ENCODE peak calls at places on chromosomes 12 and 14, in six cellular contexts. One of them, this sample, is unnamed. For H3K4me1, the result is how much of the 10 kb centered on the place peaks cover.

GRCh38 chr14:44912041-44912869 is 49.5 kb downstream of the KLHL28 start:
- DNase-seq in IMR-90: no peak
- DNase-seq in breast epithelium: no peak
- DNase-seq in transverse colon: no peak
- DNase-seq in uterus: no peak
- DNase-seq in tibial nerve: no peak
- DNase-seq in this sample: no peak

GRCh38 chr14:77071938-77072388 is 26.1 kb upstream of the CIPC start:
- DNase-seq in uterus: no peak
- DNase-seq in IMR-90: peak
- DNase-seq in tibial nerve: no peak
- DNase-seq in breast epithelium: no peak
- DNase-seq in transverse colon: no peak
- DNase-seq in this sample: no peak

GRCh38 chr12:116346751-116347150 is 69.3 kb upstream of the MED13L start:
- DNase-seq in transverse colon: no peak
- DNase-seq in breast epithelium: peak
- DNase-seq in IMR-90: peak
- DNase-seq in tibial nerve: no peak
- DNase-seq in uterus: no peak
- DNase-seq in this sample: no peak

GRCh38 chr14:83425138-83425537 is 1891.5 kb upstream of the SEL1L start:
- DNase-seq in breast epithelium: no peak
- DNase-seq in IMR-90: peak
- DNase-seq in tibial nerve: no peak
- DNase-seq in uterus: no peak
- DNase-seq in transverse colon: no peak
- DNase-seq in this sample: no peak

GRCh38 chr14:35789651-35790050 is 19.4 kb downstream of the RALGAPA1 start:
- DNase-seq in uterus: no peak
- DNase-seq in transverse colon: no peak
- DNase-seq in breast epithelium: no peak
- DNase-seq in IMR-90: peak
- DNase-seq in tibial nerve: no peak
- DNase-seq in this sample: no peak

GRCh38 chr12:102950107-102950949 is 7.1 kb upstream of the ASCL1 start:
- DNase-seq in IMR-90: no peak
- DNase-seq in tibial nerve: no peak
- DNase-seq in uterus: no peak
- DNase-seq in transverse colon: no peak
- DNase-seq in breast epithelium: no peak
- DNase-seq in this sample: no peak

GRCh38 chr12:117986705-117987469 is 18.1 kb upstream of the KSR2 start:
- DNase-seq in uterus: no peak
- DNase-seq in tibial nerve: no peak
- DNase-seq in breast epithelium: no peak
- DNase-seq in transverse colon: no peak
- DNase-seq in IMR-90: peak
- DNase-seq in this sample: no peak

GRCh38 chr12:21676781-21677180 is 19.1 kb upstream of the LDHB start:
- DNase-seq in breast epithelium: no peak
- DNase-seq in transverse colon: no peak
- DNase-seq in tibial nerve: no peak
- DNase-seq in IMR-90: no peak
- DNase-seq in uterus: no peak
- DNase-seq in this sample: no peak

GRCh38 chr14:79605863-79606262 is 605.4 kb downstream of the DIO2 start:
- DNase-seq in tibial nerve: no peak
- DNase-seq in IMR-90: no peak
- DNase-seq in breast epithelium: no peak
- DNase-seq in transverse colon: no peak
- DNase-seq in uterus: no peak
- DNase-seq in this sample: no peak

GRCh38 chr14:77181603-77182437 is at the start of gene TMEM63C:
- DNase-seq in tibial nerve: no peak
- DNase-seq in IMR-90: no peak
- DNase-seq in breast epithelium: peak
- DNase-seq in uterus: no peak
- DNase-seq in transverse colon: peak
- DNase-seq in this sample: no peak

GRCh38 chr12:95118138-95118787 is 44.8 kb upstream of the NR2C1 start:
- DNase-seq in tibial nerve: no peak
- DNase-seq in transverse colon: no peak
- DNase-seq in uterus: no peak
- DNase-seq in IMR-90: peak
- DNase-seq in breast epithelium: no peak
- DNase-seq in this sample: no peak

GRCh38 chr12:43378448-43378847 is 173.6 kb downstream of the ADAMTS20 start:
- DNase-seq in tibial nerve: no peak
- DNase-seq in uterus: no peak
- DNase-seq in transverse colon: no peak
- DNase-seq in breast epithelium: no peak
- DNase-seq in IMR-90: no peak
- DNase-seq in this sample: no peak

GRCh38 chr14:65010211-65010931 is 23.7 kb downstream of the FNTB start:
- DNase-seq in tibial nerve: no peak
- DNase-seq in breast epithelium: no peak
- DNase-seq in IMR-90: no peak
- DNase-seq in transverse colon: no peak
- DNase-seq in uterus: no peak
- DNase-seq in this sample: no peak

GRCh38 chr12:112992541-112993398 is 14.5 kb downstream of the OAS2 start:
- DNase-seq in uterus: no peak
- DNase-seq in transverse colon: peak
- DNase-seq in tibial nerve: peak
- DNase-seq in breast epithelium: no peak
- DNase-seq in IMR-90: peak
- DNase-seq in this sample: peak

GRCh38 chr14:99736600-99737371 is 52.7 kb downstream of the CYP46A1 start:
- DNase-seq in tibial nerve: no peak
- DNase-seq in transverse colon: no peak
- DNase-seq in uterus: peak
- DNase-seq in IMR-90: no peak
- DNase-seq in breast epithelium: no peak
- DNase-seq in this sample: no peak

GRCh38 chr12:55934773-55935172 is 3.8 kb downstream of the DGKA start:
- DNase-seq in uterus: no peak
- DNase-seq in transverse colon: no peak
- DNase-seq in IMR-90: no peak
- DNase-seq in breast epithelium: no peak
- DNase-seq in tibial nerve: no peak
- DNase-seq in this sample: no peak

GRCh38 chr12:618626-619025 is 44.6 kb downstream of the NINJ2 start:
- DNase-seq in uterus: no peak
- DNase-seq in IMR-90: no peak
- DNase-seq in breast epithelium: no peak
- DNase-seq in transverse colon: no peak
- DNase-seq in tibial nerve: no peak
- DNase-seq in this sample: peak

GRCh38 chr12:46831335-46832083 is 5.7 kb upstream of the SLC38A4 start:
- DNase-seq in IMR-90: no peak
- DNase-seq in breast epithelium: no peak
- DNase-seq in uterus: no peak
- DNase-seq in tibial nerve: no peak
- DNase-seq in transverse colon: peak
- DNase-seq in this sample: no peak

GRCh38 chr12:122983789-122984515 is 3.5 kb downstream of the ARL6IP4 start:
- DNase-seq in breast epithelium: no peak
- DNase-seq in uterus: no peak
- DNase-seq in transverse colon: no peak
- DNase-seq in IMR-90: no peak
- DNase-seq in tibial nerve: no peak
- DNase-seq in this sample: no peak

GRCh38 chr14:86513564-86513963 is 983.6 kb downstream of the FLRT2 start:
- DNase-seq in uterus: no peak
- DNase-seq in IMR-90: no peak
- DNase-seq in tibial nerve: no peak
- DNase-seq in transverse colon: no peak
- DNase-seq in breast epithelium: no peak
- DNase-seq in this sample: no peak

GRCh38 chr12:70831538-70831937 is 89.0 kb downstream of the PTPRR start:
- DNase-seq in IMR-90: peak
- DNase-seq in transverse colon: no peak
- DNase-seq in uterus: no peak
- DNase-seq in breast epithelium: no peak
- DNase-seq in tibial nerve: no peak
- DNase-seq in this sample: no peak

GRCh38 chr14:95850429-95850828 is 26.2 kb upstream of the TUNAR start:
- DNase-seq in uterus: no peak
- DNase-seq in tibial nerve: no peak
- DNase-seq in breast epithelium: no peak
- DNase-seq in transverse colon: no peak
- DNase-seq in IMR-90: no peak
- DNase-seq in this sample: no peak

GRCh38 chr12:86627001-86627400 is 370.8 kb upstream of the MGAT4C start:
- DNase-seq in transverse colon: no peak
- DNase-seq in tibial nerve: no peak
- DNase-seq in breast epithelium: no peak
- DNase-seq in IMR-90: no peak
- DNase-seq in uterus: no peak
- DNase-seq in this sample: no peak

DNA sequence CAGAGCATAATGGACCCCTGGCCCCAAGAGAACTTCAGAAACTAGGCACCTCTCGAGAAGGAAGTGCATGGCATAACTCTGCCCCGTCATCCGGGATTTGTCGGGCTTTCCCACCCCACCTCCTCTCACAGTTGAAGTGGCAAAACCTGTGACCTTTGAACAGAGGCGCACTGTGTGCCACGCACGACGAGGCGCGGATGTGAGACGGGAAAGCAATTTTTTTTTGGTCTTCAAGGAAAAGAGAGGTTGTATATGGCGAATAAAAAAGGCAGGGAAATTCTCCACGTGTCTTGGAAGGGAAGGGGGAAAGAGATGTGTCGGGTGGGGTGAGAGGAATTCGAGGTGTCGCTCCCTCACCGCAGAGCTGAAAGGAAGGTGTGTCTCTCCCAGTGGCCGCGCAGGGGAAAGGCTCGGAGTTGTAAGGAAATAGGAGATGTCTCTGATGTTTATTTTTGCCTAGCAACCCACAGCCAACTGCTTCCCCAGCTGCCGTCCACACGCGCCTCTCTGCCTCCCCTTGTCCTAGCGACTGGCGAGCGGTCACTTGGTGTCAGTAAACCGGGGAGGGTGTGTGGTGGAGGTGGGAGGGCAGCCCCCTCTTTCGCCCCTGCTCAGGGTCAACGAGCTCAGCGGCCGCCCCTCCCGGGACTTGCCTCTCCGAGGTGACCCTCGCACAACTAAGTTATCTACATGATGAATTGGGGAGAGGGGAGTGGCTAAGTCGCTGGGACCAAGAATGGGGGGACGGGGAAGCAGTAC is 819 bp upstream of the DYRK2 start:
- DNase-seq in breast epithelium: peak
- DNase-seq in IMR-90: peak
- DNase-seq in uterus: peak
- DNase-seq in transverse colon: peak
- DNase-seq in tibial nerve: peak
- DNase-seq in this sample: peak
- TF ChIP-seq CTCF in breast epithelium: peak
- TF ChIP-seq CTCF in IMR-90: peak
- TF ChIP-seq CTCF in uterus: peak
- TF ChIP-seq CTCF in transverse colon: peak
- TF ChIP-seq CTCF in tibial nerve: no peak
- TF ChIP-seq CTCF in this sample: no peak

DNA sequence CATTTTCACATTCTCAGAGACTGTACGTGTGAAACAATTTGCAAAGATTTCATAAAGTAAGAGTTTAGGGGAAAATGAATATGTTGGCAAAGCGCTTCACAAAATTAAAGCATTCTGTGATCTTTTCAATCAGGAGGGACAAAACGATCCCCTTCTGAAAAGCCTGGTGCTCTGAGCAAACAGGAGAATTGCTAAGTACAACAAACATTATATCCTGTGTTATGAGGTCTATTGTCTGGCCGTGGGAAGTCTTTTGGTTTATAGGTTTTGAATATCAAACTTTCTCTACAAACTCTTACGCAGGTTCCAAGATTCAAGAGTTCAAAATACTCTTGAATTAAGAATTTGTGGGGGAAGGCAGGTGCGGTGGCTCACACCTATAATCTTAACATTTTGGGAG is 7.2 kb upstream of the FOXN3 start:
- DNase-seq in IMR-90: no peak
- DNase-seq in uterus: no peak
- DNase-seq in transverse colon: no peak
- DNase-seq in tibial nerve: no peak
- DNase-seq in breast epithelium: no peak
- DNase-seq in this sample: no peak
- H3K4me1 ChIP-seq in IMR-90: under half
- H3K4me1 ChIP-seq in uterus: under half
- H3K4me1 ChIP-seq in transverse colon: under half
- H3K4me1 ChIP-seq in tibial nerve: under half
- H3K4me1 ChIP-seq in breast epithelium: under half
- H3K4me1 ChIP-seq in this sample: under half

DNA sequence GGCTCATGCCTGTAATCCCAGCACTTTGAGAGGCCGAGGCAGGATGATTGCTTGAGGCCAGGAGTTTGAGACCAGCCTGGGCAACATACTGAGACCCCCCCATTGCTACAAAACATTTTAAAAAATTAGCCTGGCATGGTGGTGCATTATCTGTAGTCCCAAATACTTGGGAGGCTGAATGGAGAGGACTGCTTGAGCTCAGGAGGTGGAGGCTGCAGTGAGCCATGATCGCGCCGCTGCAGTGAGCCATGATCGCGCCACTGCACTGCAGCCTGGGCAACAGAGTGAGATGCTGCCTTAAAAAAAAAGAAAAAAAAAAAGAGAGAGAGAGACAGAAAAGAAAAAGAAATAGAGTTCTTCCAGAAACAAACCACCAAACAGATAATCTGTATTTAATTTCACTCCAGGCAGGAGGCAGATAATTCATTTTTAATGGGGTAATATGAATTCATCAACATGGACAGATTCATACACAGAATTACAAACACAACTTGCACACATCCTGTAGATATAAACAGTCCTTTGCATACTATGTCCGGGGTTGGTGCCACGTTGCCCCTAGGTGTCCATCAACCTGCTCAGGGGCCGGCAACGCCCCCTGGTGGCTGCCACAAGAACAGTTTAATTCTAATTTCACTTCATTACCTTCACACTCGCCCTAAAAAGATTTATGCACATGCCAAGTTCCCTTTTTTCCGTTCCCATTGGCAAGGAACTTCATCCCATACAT is 15.9 kb downstream of the MANSC1 start:
- DNase-seq in transverse colon: peak
- DNase-seq in tibial nerve: peak
- DNase-seq in uterus: peak
- DNase-seq in IMR-90: peak
- DNase-seq in breast epithelium: no peak
- DNase-seq in this sample: peak
- H3K4me3 ChIP-seq in transverse colon: no peak
- H3K4me3 ChIP-seq in tibial nerve: no peak
- H3K4me3 ChIP-seq in uterus: no peak
- H3K4me3 ChIP-seq in IMR-90: no peak
- H3K4me3 ChIP-seq in breast epithelium: no peak
- H3K4me3 ChIP-seq in this sample: no peak

DNA sequence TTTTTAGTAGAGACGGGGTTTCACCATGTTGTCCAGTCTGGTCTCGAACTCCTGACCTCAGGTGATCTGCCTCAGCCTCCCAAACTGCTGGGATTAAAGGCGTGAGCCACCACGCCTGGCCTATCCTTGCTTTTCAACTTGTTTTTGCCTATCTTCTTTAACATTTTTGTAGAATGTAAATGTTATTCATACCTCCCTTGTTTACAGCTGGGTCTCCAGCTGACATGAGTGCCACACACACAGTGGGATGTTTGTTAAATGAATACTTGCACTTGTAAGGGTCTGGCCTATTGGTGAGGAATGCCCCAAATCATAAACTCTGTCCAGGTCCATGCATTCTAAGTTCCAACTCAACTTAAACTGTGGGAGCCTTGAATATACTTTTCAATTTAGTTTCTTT is 176.3 kb downstream of the ANO4 start:
- DNase-seq in uterus: no peak
- DNase-seq in transverse colon: no peak
- DNase-seq in breast epithelium: no peak
- DNase-seq in IMR-90: no peak
- DNase-seq in tibial nerve: no peak
- DNase-seq in this sample: no peak
- TF ChIP-seq CTCF in uterus: no peak
- TF ChIP-seq CTCF in transverse colon: no peak
- TF ChIP-seq CTCF in breast epithelium: no peak
- TF ChIP-seq CTCF in IMR-90: no peak
- TF ChIP-seq CTCF in tibial nerve: no peak
- TF ChIP-seq CTCF in this sample: no peak

This sample was measured in lung.